ENCODE peak calls at places on chromosomes 5 and 9, in five cellular contexts. F, N, C, I and P are unnamed samples.
A peak's percentile ranks its signal among the peaks of the same experiment; 100 is the strongest.

GRCh38 chr9:106486685-106487084 is 376.3 kb upstream of the ZNF462 start:
- DNase-seq in C (no peak), I (no peak), N (no peak), F (no peak), P (no peak)

GRCh38 chr9:75422939-75423522 is 334.7 kb downstream of the OSTF1 start:
- DNase-seq in C (no peak), F (no peak), N (no peak), I (no peak), P (no peak)

GRCh38 chr5:150492621-150493020 is 15.3 kb upstream of the NDST1 start:
- DNase-seq in N (no peak), I (no peak), F (no peak), C (no peak), P (no peak)

GRCh38 chr5:33933723-33934544 is 2.3 kb upstream of the RXFP3 start:
- DNase-seq in C (no peak), N (no peak), I (no peak), F (no peak), P (no peak)

GRCh38 chr9:131406567-131407436 is 12.9 kb downstream of the PRRC2B start:
- DNase-seq in I (no peak), N (no peak), C (no peak), F (no peak), P (peak; percentile 51)

GRCh38 chr9:128349125-128349524 is 8.8 kb downstream of the SLC27A4 start:
- DNase-seq in N (no peak), C (no peak), I (no peak), F (no peak), P (no peak)

GRCh38 chr9:126521551-126521950 is 92.2 kb upstream of the LMX1B start:
- DNase-seq in C (no peak), I (no peak), N (no peak), F (no peak), P (no peak)

GRCh38 chr5:135222171-135222681 is 176.8 kb downstream of the MACROH2A1 start:
- DNase-seq in N (peak; percentile 40), I (no peak), C (no peak), F (no peak), P (no peak)

GRCh38 chr9:16325966-16326365 is 544.5 kb downstream of the BNC2 start:
- DNase-seq in F (no peak), I (no peak), N (no peak), C (no peak), P (no peak)

GRCh38 chr5:17012289-17012688 is 76.2 kb upstream of the MYO10 start:
- DNase-seq in C (no peak), F (no peak), I (no peak), N (no peak), P (no peak)

GRCh38 chr9:98657897-98658296 is 50.8 kb downstream of the GABBR2 start:
- DNase-seq in I (no peak), N (no peak), F (no peak), C (no peak), P (no peak)

GRCh38 chr5:158451203-158451982 is 592.4 kb upstream of the CLINT1 start:
- DNase-seq in C (no peak), F (no peak), N (peak; percentile 90), I (no peak), P (no peak)

GRCh38 chr5:172782169-172783039 is 11.4 kb upstream of the DUSP1 start:
- DNase-seq in C (no peak), F (no peak), N (no peak), I (no peak), P (no peak)

GRCh38 chr9:112532427-112532826 is 45.8 kb downstream of the KIAA1958 start:
- DNase-seq in N (peak; percentile 63), C (peak; percentile 46), I (peak; percentile 68), F (no peak), P (no peak)

GRCh38 chr5:134891473-134891872 is 13.5 kb upstream of the PCBD2 start:
- DNase-seq in N (no peak), C (no peak), F (no peak), I (no peak), P (no peak)

GRCh38 chr9:12993432-12993831 is 218.6 kb downstream of the LURAP1L start:
- DNase-seq in I (no peak), N (no peak), F (no peak), C (no peak), P (no peak)

GRCh38 chr9:27400334-27400875 is 103.5 kb upstream of the EQTN start:
- DNase-seq in C (no peak), N (no peak), F (no peak), I (no peak), P (no peak)

GRCh38 chr5:127846884-127847283 is 143.7 kb downstream of the CCDC192 start:
- DNase-seq in N (no peak), F (no peak), I (no peak), C (no peak), P (no peak)

GRCh38 chr5:73451218-73452130 is 2.9 kb upstream of the FOXD1 start:
- DNase-seq in N (no peak), I (peak; percentile 71), C (no peak), F (no peak), P (peak; percentile 66)

GRCh38 chr9:108620767-108621166 is 235.0 kb downstream of the ACTL7B start:
- DNase-seq in F (no peak), N (no peak), C (no peak), I (no peak), P (no peak)

GRCh38 chr9:120441446-120442279 is 138.3 kb downstream of the CDK5RAP2 start:
- DNase-seq in C (no peak), N (no peak), F (no peak), I (no peak), P (no peak)

GRCh38 chr5:81856948-81857928 is 106.3 kb upstream of the SSBP2 start:
- DNase-seq in F (no peak), I (peak; percentile 40), C (peak; percentile 44), N (peak; percentile 75), P (no peak)

GRCh38 chr5:132459031-132459982 is 31.3 kb downstream of the IRF1 start:
- DNase-seq in I (no peak), N (no peak), C (no peak), F (no peak), P (no peak)

GRCh38 chr5:132461235-132461634 is 29.3 kb downstream of the IRF1 start:
- DNase-seq in C (no peak), I (no peak), N (no peak), F (no peak), P (no peak)

GRCh38 chr5:132461671-132462070 is 28.9 kb downstream of the IRF1 start:
- DNase-seq in F (no peak), I (no peak), N (no peak), C (no peak), P (no peak)

GRCh38 chr5:132459983-132460834 is 30.4 kb downstream of the IRF1 start:
- DNase-seq in C (no peak), F (no peak), N (no peak), I (peak; percentile 25), P (no peak)

GRCh38 chr5:132460835-132461230 is 29.7 kb downstream of the IRF1 start:
- DNase-seq in N (no peak), I (no peak), C (no peak), F (no peak), P (no peak)
- H3K4me1 ChIP-seq in N (no peaks in the 10 kb centered on the region), I (peaks cover 37% of the 10 kb centered on the region), C (peaks cover 15% of the 10 kb centered on the region), F (peaks cover 12% of the 10 kb centered on the region), P (peaks cover 85% of the 10 kb centered on the region)

GRCh38 chr5:121090822-121091221 is 626.7 kb downstream of the PRR16 start:
- DNase-seq in I (no peak), C (no peak), N (no peak), F (no peak), P (no peak)

GRCh38 chr5:121086671-121087070 is 622.6 kb downstream of the PRR16 start:
- DNase-seq in I (no peak), F (no peak), C (no peak), N (no peak), P (no peak)

GRCh38 chr5:121088341-121088740 is 624.2 kb downstream of the PRR16 start:
- DNase-seq in C (no peak), N (no peak), I (no peak), F (no peak), P (no peak)

GRCh38 chr5:121087560-121087959 is 623.5 kb downstream of the PRR16 start:
- DNase-seq in N (no peak), I (no peak), C (no peak), F (no peak), P (no peak)
- H3K4me1 ChIP-seq in N (no peaks in the 10 kb centered on the region), I (no peaks in the 10 kb centered on the region), C (no peaks in the 10 kb centered on the region), F (no peaks in the 10 kb centered on the region), P (no peaks in the 10 kb centered on the region)

GRCh38 chr9:81686614-81687520 is 2.5 kb downstream of the TLE1 start:
- DNase-seq in I (peak; percentile 63), F (peak; percentile 82), N (peak; percentile 86), C (peak; percentile 77), P (peak; percentile 11)
- H3K4me1 ChIP-seq in I (no peaks in the 10 kb centered on the region), F (peaks cover 18% of the 10 kb centered on the region), N (no peaks in the 10 kb centered on the region), C (no peaks in the 10 kb centered on the region), P (peaks cover 6% of the 10 kb centered on the region)

GRCh38 chr5:96716716-96717115 is 54.5 kb downstream of the CAST start:
- DNase-seq in I (peak; percentile 71), C (no peak), F (no peak), N (no peak), P (no peak)
- H3K4me1 ChIP-seq in I (peaks cover 30% of the 10 kb centered on the region), C (peaks cover 13% of the 10 kb centered on the region), F (no peaks in the 10 kb centered on the region), N (no peaks in the 10 kb centered on the region), P (peaks cover 40% of the 10 kb centered on the region)

GRCh38 chr5:141604318-141604717 is 14.5 kb downstream of the DIAPH1 start:
- DNase-seq in F (no peak), N (peak; percentile 89), C (no peak), I (peak; percentile 64), P (no peak)

GRCh38 chr5:141608557-141608956 is 10.2 kb downstream of the DIAPH1 start:
- DNase-seq in I (no peak), C (no peak), N (no peak), F (no peak), P (no peak)

GRCh38 chr5:141608046-141608445 is 10.8 kb downstream of the DIAPH1 start:
- DNase-seq in F (no peak), N (no peak), C (no peak), I (no peak), P (no peak)

GRCh38 chr5:141605523-141606277 is 13.1 kb downstream of the DIAPH1 start:
- DNase-seq in N (peak; percentile 66), F (no peak), I (no peak), C (no peak), P (peak; percentile 88)

GRCh38 chr5:141603912-141604311 is 14.9 kb downstream of the DIAPH1 start:
- DNase-seq in I (no peak), F (no peak), C (no peak), N (no peak), P (no peak)
- H3K4me1 ChIP-seq in I (peaks cover 20% of the 10 kb centered on the region), F (peaks cover 5% of the 10 kb centered on the region), C (no peaks in the 10 kb centered on the region), N (no peaks in the 10 kb centered on the region), P (peaks cover 93% of the 10 kb centered on the region)

DNA sequence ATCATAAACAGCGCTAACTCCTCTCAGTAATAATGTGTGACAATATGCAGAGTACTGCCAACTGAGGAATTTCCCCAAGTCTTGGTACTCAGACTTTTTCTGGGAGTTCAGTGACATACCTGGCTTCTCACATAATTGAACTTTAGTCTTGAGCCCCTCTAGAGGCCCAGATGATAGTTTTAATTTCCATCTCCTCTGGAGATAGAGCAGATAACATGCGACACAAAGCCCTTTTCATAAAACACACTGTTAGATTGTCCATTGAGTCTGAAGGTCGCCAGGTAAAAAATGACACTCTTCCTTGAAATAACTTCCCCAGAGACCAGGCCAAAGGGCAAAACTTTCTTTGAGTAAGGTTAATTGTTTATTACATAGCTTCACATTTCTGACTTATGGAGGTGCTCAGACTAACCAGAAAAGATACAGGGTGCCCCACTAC is 476.0 kb downstream of the RASEF start:
- DNase-seq in N (no peak), I (no peak), C (no peak), F (no peak), P (no peak)
- H3K4me1 ChIP-seq in N (no peaks in the 10 kb centered on the region), I (no peaks in the 10 kb centered on the region), C (no peaks in the 10 kb centered on the region), F (no peaks in the 10 kb centered on the region), P (no peaks in the 10 kb centered on the region)

GRCh38 chr5:133251296-133252132 is 199.7 kb downstream of the HSPA4 start:
- DNase-seq in F (no peak), I (no peak), N (no peak), C (no peak), P (no peak)
- H3K4me1 ChIP-seq in F (peaks cover 6% of the 10 kb centered on the region), I (no peaks in the 10 kb centered on the region), N (no peaks in the 10 kb centered on the region), C (no peaks in the 10 kb centered on the region), P (no peaks in the 10 kb centered on the region)